ENCODE peak calls at places on chromosome 15, in ten cellular contexts. R, D, O, Q, Z, N, M, S, I and X are unnamed samples.

GRCh38 chr15:78880828-78881227 is 8.1 kb downstream of the MORF4L1 start:
- DNase-seq in R (no peak), D (no peak), O (peak; percentile 34), Q (peak; percentile 37), Z (no peak), N (no peak), M (no peak), S (peak; percentile 54), I (no peak), X (no peak)

GRCh38 chr15:66188464-66188863 is 65.1 kb downstream of the MEGF11 start:
- DNase-seq in R (no peak), D (no peak), O (no peak), Q (no peak), Z (no peak), N (no peak), M (no peak), S (no peak), I (no peak), X (peak; percentile 48)

GRCh38 chr15:43469867-43470266 is 23.1 kb downstream of the TP53BP1 start:
- DNase-seq in R (no peak), D (no peak), O (peak; percentile 60), Q (peak; percentile 76), Z (peak; percentile 81), N (no peak), M (no peak), S (peak; percentile 82), I (no peak), X (no peak)

GRCh38 chr15:71444866-71445590 is 329.8 kb downstream of the THSD4 start:
- DNase-seq in R (no peak), D (no peak), O (no peak), Q (peak; percentile 70), Z (peak; percentile 96), N (no peak), M (no peak), S (peak; percentile 82), I (peak; percentile 94), X (no peak)

GRCh38 chr15:62932436-62932835 is 110.1 kb upstream of the TPM1 start:
- DNase-seq in R (no peak), D (no peak), O (peak; percentile 69), Q (peak; percentile 93), Z (no peak), N (no peak), M (no peak), S (peak; percentile 95), I (no peak), X (no peak)

GRCh38 chr15:50148362-50148963 is 29.4 kb upstream of the ATP8B4 start:
- DNase-seq in R (peak; percentile 81), D (no peak), O (peak; percentile 73), Q (peak; percentile 67), Z (peak; percentile 70), N (peak; percentile 95), M (peak; percentile 88), S (peak; percentile 79), I (peak; percentile 75), X (peak; percentile 88)

GRCh38 chr15:81023483-81024264 is 23.0 kb downstream of the TLNRD1 start:
- DNase-seq in R (no peak), D (peak; percentile 75), O (peak; percentile 14), Q (peak; percentile 92), Z (no peak), N (peak; percentile 24), M (no peak), S (peak; percentile 66), I (peak; percentile 15), X (peak; percentile 53)

GRCh38 chr15:47394410-47394809 is 322.9 kb upstream of the SEMA6D start:
- DNase-seq in R (no peak), D (no peak), O (no peak), Q (no peak), Z (no peak), N (peak; percentile 38), M (peak; percentile 53), S (no peak), I (no peak), X (no peak)

GRCh38 chr15:25786040-25786439 is 77.1 kb downstream of the ATP10A start:
- DNase-seq in R (no peak), D (peak; percentile 73), O (no peak), Q (no peak), Z (no peak), N (no peak), M (no peak), S (no peak), I (no peak), X (no peak)

GRCh38 chr15:82847703-82848102 is 38.3 kb downstream of the WHAMM start:
- DNase-seq in R (no peak), D (peak; percentile 64), O (no peak), Q (peak; percentile 19), Z (no peak), N (no peak), M (no peak), S (peak; percentile 24), I (no peak), X (no peak)

GRCh38 chr15:80402339-80402738 is 1.8 kb upstream of the ARNT2 start:
- DNase-seq in R (no peak), D (no peak), O (no peak), Q (no peak), Z (no peak), N (no peak), M (no peak), S (no peak), I (no peak), X (no peak)

GRCh38 chr15:39685367-39685766 is 97.3 kb downstream of the FSIP1 start:
- DNase-seq in R (no peak), D (no peak), O (no peak), Q (no peak), Z (no peak), N (no peak), M (no peak), S (no peak), I (no peak), X (no peak)

GRCh38 chr15:42102646-42103235 is 8.4 kb upstream of the PLA2G4D start:
- DNase-seq in R (no peak), D (no peak), O (peak; percentile 48), Q (peak; percentile 66), Z (peak; percentile 69), N (no peak), M (no peak), S (peak; percentile 49), I (peak; percentile 36), X (no peak)

DNA sequence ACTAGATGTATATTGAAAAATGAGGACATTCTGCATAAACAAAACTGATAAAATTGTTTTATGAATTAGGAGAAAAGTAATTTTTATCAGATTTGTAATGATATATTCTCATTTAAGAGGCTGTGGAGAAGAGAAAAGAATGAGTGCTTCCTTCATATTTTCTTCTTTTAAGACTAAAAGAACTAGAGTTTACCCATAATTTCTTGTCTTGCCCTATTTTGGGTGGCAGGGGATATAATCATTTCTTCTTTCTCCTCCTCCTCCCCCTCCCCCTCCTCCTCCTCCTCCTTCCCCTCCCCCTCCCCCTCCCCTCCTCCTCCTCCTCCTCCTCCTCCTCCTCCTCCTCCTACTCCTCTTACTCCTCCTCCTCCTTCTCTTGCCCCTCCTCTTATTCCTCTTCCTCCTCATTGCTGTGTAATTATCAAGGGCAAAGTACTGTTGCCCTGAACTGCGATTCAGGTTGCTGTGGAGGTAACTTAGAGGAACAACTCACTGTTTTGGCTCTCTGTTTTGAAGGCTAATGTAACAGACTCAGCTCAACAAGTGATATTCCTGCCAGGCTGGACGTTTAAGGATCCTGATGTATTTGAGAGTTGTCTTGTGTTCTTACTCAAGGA is 555.4 kb downstream of the AGBL1 start:
- DNase-seq in R (no peak), D (no peak), O (no peak), Q (no peak), Z (no peak), N (no peak), M (no peak), S (no peak), I (no peak), X (no peak)
- H3K4me1 ChIP-seq in R (no peaks in the 10 kb centered on the region), D (no peaks in the 10 kb centered on the region), O (no peaks in the 10 kb centered on the region), Q (no peaks in the 10 kb centered on the region), Z (peaks cover 3% of the 10 kb centered on the region), N (no peaks in the 10 kb centered on the region), M (no peaks in the 10 kb centered on the region), S (no peaks in the 10 kb centered on the region), I (peaks cover 6% of the 10 kb centered on the region), X (no peaks in the 10 kb centered on the region)

GRCh38 chr15:28165791-28166190 is 66.7 kb upstream of the OCA2 start:
- DNase-seq in R (no peak), D (no peak), O (no peak), Q (no peak), Z (no peak), N (no peak), M (no peak), S (no peak), I (no peak), X (no peak)
- H3K36me3 ChIP-seq in R (peaks cover 38% of the 10 kb centered on the region), D (peaks cover 17% of the 10 kb centered on the region), O (peaks cover 6% of the 10 kb centered on the region), Q (peaks cover 63% of the 10 kb centered on the region), Z (peaks cover 7% of the 10 kb centered on the region), N (peaks cover 12% of the 10 kb centered on the region), M (peaks cover 10% of the 10 kb centered on the region), S (peaks cover 35% of the 10 kb centered on the region), I (peaks cover 45% of the 10 kb centered on the region), X (peaks cover 87% of the 10 kb centered on the region)

DNA sequence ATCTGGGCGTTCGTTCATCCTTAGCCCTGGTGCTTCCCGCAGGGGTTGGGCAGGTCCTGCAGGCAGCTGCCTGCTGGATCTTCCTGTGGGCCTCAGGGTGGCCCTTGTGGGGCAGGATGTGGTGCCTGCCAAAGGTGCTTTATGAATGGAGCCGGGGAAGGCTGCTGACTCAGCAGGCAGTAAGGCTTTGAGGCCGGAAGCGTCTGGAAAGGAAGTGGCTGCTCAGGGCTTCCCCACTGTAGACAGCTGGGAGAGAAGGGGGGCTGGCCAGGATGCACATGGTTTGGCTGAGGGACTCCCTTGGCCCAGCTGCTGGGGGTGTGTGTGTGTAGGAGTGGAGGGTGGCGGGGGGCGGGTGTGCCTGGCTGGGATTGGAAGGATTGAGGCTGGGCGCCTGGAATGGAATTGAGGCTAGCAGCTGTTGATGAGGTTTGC is 12.9 kb downstream of the CD276 start:
- DNase-seq in R (no peak), D (peak; percentile 92), O (peak; percentile 95), Q (peak; percentile 93), Z (peak; percentile 94), N (peak; percentile 86), M (peak; percentile 38), S (peak; percentile 95), I (peak; percentile 96), X (peak; percentile 78)
- H3K9ac ChIP-seq in R (no peak overlapping the region), D (no peak overlapping the region), O (no peak overlapping the region), Q (no peak overlapping the region), Z (no peak overlapping the region), N (peak overlapping the region; percentile 42), M (no peak overlapping the region), S (no peak overlapping the region), I (peak overlapping the region; percentile 28), X (no peak overlapping the region)

GRCh38 chr15:74870496-74871213 is 2.5 kb downstream of the SCAMP2 start:
- DNase-seq in R (no peak), D (no peak), O (no peak), Q (no peak), Z (peak; percentile 58), N (peak; percentile 86), M (no peak), S (no peak), I (no peak), X (peak; percentile 66)

GRCh38 chr15:74869726-74870407 is 3.3 kb downstream of the SCAMP2 start:
- DNase-seq in R (no peak), D (no peak), O (peak; percentile 60), Q (peak; percentile 29), Z (no peak), N (no peak), M (no peak), S (peak; percentile 39), I (no peak), X (no peak)

GRCh38 chr15:74867562-74868458 is 5.4 kb downstream of the SCAMP2 start:
- DNase-seq in R (no peak), D (no peak), O (no peak), Q (no peak), Z (no peak), N (no peak), M (no peak), S (no peak), I (no peak), X (no peak)

GRCh38 chr15:74866090-74866489 is 7.1 kb downstream of the SCAMP2 start:
- DNase-seq in R (no peak), D (no peak), O (peak; percentile 30), Q (peak; percentile 91), Z (peak; percentile 89), N (peak; percentile 23), M (no peak), S (peak; percentile 85), I (peak; percentile 74), X (no peak)

GRCh38 chr15:74869372-74869725 is 3.8 kb downstream of the SCAMP2 start:
- DNase-seq in R (no peak), D (no peak), O (no peak), Q (no peak), Z (no peak), N (peak; percentile 23), M (no peak), S (no peak), I (no peak), X (no peak)
- H3K4me1 ChIP-seq in R (peaks cover 15% of the 10 kb centered on the region), D (peaks cover 50% of the 10 kb centered on the region), O (peaks cover 4% of the 10 kb centered on the region), Q (peaks cover 21% of the 10 kb centered on the region), Z (peaks cover 64% of the 10 kb centered on the region), N (peaks cover 2% of the 10 kb centered on the region), M (peaks cover 4% of the 10 kb centered on the region), S (peaks cover 18% of the 10 kb centered on the region), I (peaks cover 32% of the 10 kb centered on the region), X (peaks cover 7% of the 10 kb centered on the region)